ENCODE peak calls at places on chromosome 5, in nine cellular contexts. O is AG09319; G is kidney epithelial cell; F is left ventricle myocardium inferior; R is KG1; B is midbrain; Y is effector memory CD4-positive, alpha-beta T cell; V is HEK293T; Z is NCI-H1694 treated with DMSO at 0.1 percent for 48 hours. E is an unnamed sample.
A peak's percentile ranks its signal among the peaks of the same experiment; 100 is the strongest.

GRCh38 chr5:74942622-74943286 is 76.6 kb upstream of the FAM169A start:
- DNase-seq in G (no peak), Y (no peak), R (no peak), V (no peak), O (no peak), Z (no peak), B (no peak), F (no peak), E (no peak)

GRCh38 chr5:107063511-107063910 is 607.2 kb downstream of the EFNA5 start:
- DNase-seq in F (no peak), G (no peak), O (no peak), Z (no peak), R (no peak), V (no peak), B (no peak), Y (no peak), E (no peak)

GRCh38 chr5:160434022-160434531 is 12.4 kb downstream of the PTTG1 start:
- DNase-seq in Y (no peak), R (no peak), G (peak; percentile 90), O (no peak), F (no peak), Z (peak; percentile 18), B (no peak), V (no peak), E (peak; percentile 36)

GRCh38 chr5:154474267-154474956 is 3.6 kb downstream of the HAND1 start:
- DNase-seq in G (no peak), V (no peak), O (no peak), R (no peak), F (no peak), Y (no peak), Z (no peak), B (no peak), E (no peak)

GRCh38 chr5:5798041-5798827 is 375.8 kb downstream of the ICE1 start:
- DNase-seq in G (no peak), R (no peak), B (no peak), O (no peak), Z (no peak), Y (no peak), F (no peak), V (no peak), E (no peak)

GRCh38 chr5:147939431-147940114 is 33.2 kb upstream of the C5orf46 start:
- DNase-seq in B (no peak), O (no peak), Y (no peak), F (no peak), G (no peak), Z (no peak), V (no peak), R (no peak), E (no peak)

GRCh38 chr5:155070781-155071180 is 57.2 kb downstream of the KIF4B start:
- DNase-seq in O (no peak), B (no peak), R (no peak), F (no peak), G (no peak), Y (no peak), V (no peak), Z (no peak), E (no peak)

GRCh38 chr5:140996055-140996454 is 29.8 kb downstream of the PCDHAC2 start:
- DNase-seq in R (no peak), O (no peak), B (no peak), V (no peak), Y (no peak), Z (no peak), G (no peak), F (no peak), E (no peak)

GRCh38 chr5:59158165-59158564 is 575.3 kb downstream of the RAB3C start:
- DNase-seq in Z (no peak), R (no peak), B (no peak), O (no peak), G (no peak), F (no peak), V (no peak), Y (no peak), E (peak; percentile 77)

GRCh38 chr5:62779010-62779422 is 200.4 kb downstream of the LRRC70 start:
- DNase-seq in B (peak; percentile 65), Y (no peak), O (peak; percentile 31), V (peak; percentile 63), R (peak; percentile 42), F (no peak), G (peak; percentile 10), Z (peak; percentile 69), E (no peak)

GRCh38 chr5:96194597-96194996 is 232.9 kb upstream of the ELL2 start:
- DNase-seq in B (no peak), Z (no peak), F (no peak), Y (no peak), G (no peak), R (no peak), O (no peak), V (no peak), E (no peak)

GRCh38 chr5:20680718-20681302 is 692.8 kb upstream of the CDH18 start:
- DNase-seq in Y (no peak), R (no peak), Z (no peak), O (no peak), G (no peak), V (no peak), F (no peak), B (no peak), E (no peak)

GRCh38 chr5:172800088-172800551 is 29.1 kb upstream of the DUSP1 start:
- DNase-seq in F (peak; percentile 65), Y (no peak), R (no peak), O (peak; percentile 92), G (peak; percentile 70), Z (no peak), B (peak; percentile 15), V (no peak), E (no peak)

GRCh38 chr5:78779771-78780616 is 131.4 kb upstream of the LHFPL2 start:
- DNase-seq in O (no peak), V (peak; percentile 37), B (no peak), R (no peak), Y (no peak), G (no peak), F (no peak), Z (no peak), E (no peak)

GRCh38 chr5:38622723-38623129 is 66.3 kb upstream of the LIFR start:
- DNase-seq in V (no peak), R (no peak), Y (no peak), Z (no peak), G (no peak), F (no peak), O (no peak), B (no peak), E (no peak)

GRCh38 chr5:173733831-173734491 is 117.5 kb upstream of the BOD1 start:
- DNase-seq in V (no peak), G (no peak), F (no peak), B (no peak), R (no peak), Y (no peak), Z (no peak), O (no peak), E (no peak)

GRCh38 chr5:167269146-167269545 is 1022.3 kb upstream of the WWC1 start:
- DNase-seq in O (no peak), Z (no peak), F (no peak), V (no peak), R (no peak), B (no peak), Y (no peak), G (no peak), E (no peak)

GRCh38 chr5:148864113-148864841 is 37.9 kb downstream of the ADRB2 start:
- DNase-seq in V (no peak), O (peak; percentile 25), Y (no peak), R (no peak), Z (no peak), G (no peak), B (no peak), F (peak; percentile 35), E (no peak)

GRCh38 chr5:50709471-50709870 is 43.0 kb downstream of the PARP8 start:
- DNase-seq in R (no peak), B (no peak), Z (no peak), G (no peak), F (no peak), Y (no peak), O (no peak), V (no peak), E (no peak)

GRCh38 chr5:5198111-5198510 is 58.0 kb downstream of the ADAMTS16 start:
- DNase-seq in G (no peak), Y (no peak), O (no peak), F (no peak), R (no peak), B (no peak), Z (no peak), V (no peak), E (no peak)

GRCh38 chr5:6602441-6602840 is 30.4 kb downstream of the NSUN2 start:
- DNase-seq in O (no peak), Z (no peak), V (no peak), B (no peak), F (no peak), G (no peak), R (no peak), Y (no peak), E (no peak)

GRCh38 chr5:158375531-158375930 is 516.6 kb upstream of the CLINT1 start:
- DNase-seq in G (no peak), B (no peak), F (no peak), O (no peak), V (no peak), R (no peak), Z (no peak), Y (no peak), E (no peak)

GRCh38 chr5:19322716-19323485 is 665.1 kb downstream of the CDH18 start:
- DNase-seq in Y (no peak), G (peak; percentile 14), R (no peak), O (no peak), B (no peak), Z (no peak), V (no peak), F (no peak), E (no peak)

GRCh38 chr5:175778951-175779475 is 92.4 kb upstream of the CPLX2 start:
- DNase-seq in G (no peak), Z (peak; percentile 94), V (no peak), B (no peak), Y (no peak), O (no peak), R (no peak), F (peak; percentile 14), E (no peak)

GRCh38 chr5:116492016-116492623 is 82.5 kb downstream of the SEMA6A start:
- DNase-seq in R (peak; percentile 35), G (peak; percentile 53), O (peak; percentile 81), V (no peak), F (no peak), B (peak; percentile 43), Y (no peak), Z (no peak), E (no peak)

GRCh38 chr5:14153932-14154646 is 10.9 kb downstream of the TRIO start:
- DNase-seq in O (no peak), V (no peak), G (no peak), Z (no peak), B (peak; percentile 46), F (peak; percentile 71), R (peak; percentile 34), Y (no peak), E (peak; percentile 21)

GRCh38 chr5:178569485-178569884 is 20.7 kb downstream of the COL23A1 start:
- DNase-seq in F (no peak), G (no peak), B (no peak), V (no peak), Z (no peak), Y (no peak), R (no peak), O (no peak), E (no peak)

GRCh38 chr5:73747696-73748380 is 121.8 kb downstream of the ARHGEF28 start:
- DNase-seq in R (no peak), B (no peak), Z (no peak), F (no peak), V (no peak), Y (no peak), G (no peak), O (no peak), E (no peak)

GRCh38 chr5:32541241-32541640 is 44.1 kb upstream of the SUB1 start:
- DNase-seq in G (no peak), R (no peak), Z (no peak), V (no peak), F (no peak), O (no peak), Y (no peak), B (no peak), E (no peak)

GRCh38 chr5:59036274-59036961 is 453.5 kb downstream of the RAB3C start:
- DNase-seq in V (no peak), F (no peak), Y (peak; percentile 21), O (peak; percentile 90), R (peak; percentile 18), Z (peak; percentile 7), B (no peak), G (peak; percentile 82), E (no peak)

GRCh38 chr5:119363936-119364335 is 8.1 kb downstream of the TNFAIP8 start:
- DNase-seq in G (no peak), V (no peak), B (no peak), R (no peak), Z (no peak), Y (no peak), F (no peak), O (no peak), E (no peak)

E was measured in NCI-H2227 treated with DMSO at 0.1 percent for 48 hours.